ENCODE peak calls at places on chromosomes 6 and 20, in six cellular contexts. S is breast epithelium, C is HepG2, A is BE2C, I is AG04449, N is thyroid gland. V is an unnamed sample.
A peak's percentile ranks its signal among the peaks of the same experiment; 100 is the strongest.

GRCh38 chr6:135030532-135031178 is 24.0 kb downstream of the HBS1L start:
- DNase-seq in S (no peak), C (no peak), A (no peak), I (no peak), N (no peak), V (no peak)

GRCh38 chr20:52974155-52974554 is 2.0 kb downstream of the TSHZ2 start:
- DNase-seq in S (no peak), C (no peak), A (peak; percentile 60), I (no peak), N (no peak), V (no peak)

GRCh38 chr6:56534680-56535419 is 107.8 kb downstream of the DST start:
- DNase-seq in S (no peak), C (no peak), A (no peak), I (no peak), N (no peak), V (no peak)

GRCh38 chr6:144283781-144284473 is 1.2 kb upstream of the UTRN start:
- DNase-seq in S (no peak), C (no peak), A (no peak), I (no peak), N (no peak), V (no peak)

GRCh38 chr6:139904572-139904971 is 530.1 kb upstream of the CITED2 start:
- DNase-seq in S (no peak), C (no peak), A (no peak), I (no peak), N (no peak), V (no peak)

GRCh38 chr6:24495516-24495847 is 713 bp downstream of the ALDH5A1 start:
- DNase-seq in S (peak; percentile 31), C (peak; percentile 84), A (peak; percentile 54), I (no peak), N (peak; percentile 92), V (peak; percentile 70)

GRCh38 chr6:20608371-20608770 is 74.1 kb downstream of the CDKAL1 start:
- DNase-seq in S (no peak), C (no peak), A (no peak), I (no peak), N (no peak), V (no peak)

GRCh38 chr20:4665591-4665990 is 56.1 kb upstream of the PRND start:
- DNase-seq in S (no peak), C (no peak), A (no peak), I (no peak), N (no peak), V (no peak)

GRCh38 chr6:84547341-84547794 is 217.0 kb downstream of the TBX18 start:
- DNase-seq in S (no peak), C (no peak), A (no peak), I (no peak), N (no peak), V (no peak)

GRCh38 chr6:101758338-101758737 is 364.8 kb downstream of the GRIK2 start:
- DNase-seq in S (no peak), C (no peak), A (no peak), I (no peak), N (no peak), V (no peak)

GRCh38 chr20:5570442-5570841 is 179.8 kb upstream of the SHLD1 start:
- DNase-seq in S (no peak), C (no peak), A (no peak), I (no peak), N (no peak), V (no peak)

GRCh38 chr6:14398953-14399352 is 281.4 kb downstream of the CD83 start:
- DNase-seq in S (no peak), C (no peak), A (no peak), I (no peak), N (no peak), V (no peak)

GRCh38 chr20:31590717-31591225 is 14.3 kb upstream of the ID1 start:
- DNase-seq in S (no peak), C (no peak), A (no peak), I (no peak), N (peak; percentile 46), V (no peak)

GRCh38 chr6:303948-304558 is 11.8 kb downstream of the DUSP22 start:
- DNase-seq in S (no peak), C (no peak), A (no peak), I (no peak), N (no peak), V (no peak)

GRCh38 chr6:50849016-50849748 is 30.5 kb downstream of the TFAP2B start:
- DNase-seq in S (no peak), C (no peak), A (peak; percentile 29), I (no peak), N (no peak), V (no peak)

GRCh38 chr20:32685541-32686529 is 12.1 kb upstream of the C20orf203 start:
- DNase-seq in S (no peak), C (peak; percentile 100), A (no peak), I (peak; percentile 83), N (no peak), V (no peak)

GRCh38 chr6:28771401-28772267 is 152.2 kb downstream of the TRIM27 start:
- DNase-seq in S (no peak), C (no peak), A (peak; percentile 43), I (no peak), N (no peak), V (no peak)

GRCh38 chr6:2197177-2197671 is 48.2 kb downstream of the GMDS start:
- DNase-seq in S (no peak), C (no peak), A (no peak), I (no peak), N (no peak), V (no peak)

GRCh38 chr20:44247131-44247571 is at the start of gene GDAP1L1:
- DNase-seq in S (no peak), C (no peak), A (peak; percentile 86), I (no peak), N (peak; percentile 34), V (no peak)

GRCh38 chr6:80545323-80545722 is 438.9 kb downstream of the BCKDHB start:
- DNase-seq in S (no peak), C (no peak), A (no peak), I (no peak), N (no peak), V (no peak)

GRCh38 chr20:36462440-36463211 is 78.7 kb upstream of the MYL9 start:
- DNase-seq in S (no peak), C (no peak), A (peak; percentile 30), I (no peak), N (peak; percentile 88), V (no peak)

GRCh38 chr6:134074151-134074712 is 21.8 kb upstream of the SLC2A12 start:
- DNase-seq in S (no peak), C (peak; percentile 9), A (no peak), I (no peak), N (no peak), V (no peak)

GRCh38 chr20:15475483-15475882 is 1097.8 kb downstream of the KIF16B start:
- DNase-seq in S (no peak), C (no peak), A (peak; percentile 55), I (no peak), N (peak; percentile 52), V (no peak)

GRCh38 chr6:113103618-113104390 is 753.3 kb upstream of the MARCKS start:
- DNase-seq in S (no peak), C (no peak), A (no peak), I (peak; percentile 79), N (no peak), V (no peak)

GRCh38 chr6:150008588-150008987 is 16.7 kb downstream of the RAET1L start:
- DNase-seq in S (no peak), C (no peak), A (peak; percentile 30), I (no peak), N (no peak), V (no peak)

GRCh38 chr6:170031684-170032121 is 259.2 kb downstream of the DLL1 start:
- DNase-seq in S (no peak), C (no peak), A (peak; percentile 1), I (no peak), N (no peak), V (peak; percentile 49)

GRCh38 chr6:119728220-119728750 is 378.7 kb upstream of the MAN1A1 start:
- DNase-seq in S (no peak), C (peak; percentile 24), A (no peak), I (no peak), N (no peak), V (no peak)

GRCh38 chr20:32831982-32832381 is 12.2 kb downstream of the MAPRE1 start:
- DNase-seq in S (no peak), C (no peak), A (no peak), I (no peak), N (no peak), V (no peak)

GRCh38 chr20:37534401-37535157 is 6.9 kb upstream of the BLCAP start:
- DNase-seq in S (peak; percentile 37), C (peak; percentile 83), A (peak; percentile 62), I (no peak), N (peak; percentile 39), V (peak; percentile 64)
- TF ChIP-seq CTCF in S (peak; percentile 84), C (peak; percentile 97), A (peak; percentile 89), I (peak; percentile 71), N (peak; percentile 90), V (peak; percentile 95)

GRCh38 chr6:18823782-18824386 is 436.7 kb downstream of the RNF144B start:
- DNase-seq in S (no peak), C (peak; percentile 33), A (peak; percentile 54), I (no peak), N (peak; percentile 9), V (no peak)

GRCh38 chr6:18820725-18821124 is 433.6 kb downstream of the RNF144B start:
- DNase-seq in S (no peak), C (no peak), A (no peak), I (no peak), N (no peak), V (no peak)
- TF ChIP-seq CTCF in S (no peak), C (no peak), A (no peak), I (no peak), N (no peak), V (no peak)

GRCh38 chr6:46674410-46674809 is 13.3 kb upstream of the TDRD6 start:
- DNase-seq in S (no peak), C (no peak), A (no peak), I (no peak), N (no peak), V (no peak)

GRCh38 chr6:46676604-46677313 is 10.9 kb upstream of the TDRD6 start:
- DNase-seq in S (no peak), C (no peak), A (no peak), I (no peak), N (no peak), V (no peak)

GRCh38 chr6:46677314-46677654 is 10.4 kb upstream of the TDRD6 start:
- DNase-seq in S (no peak), C (peak; percentile 16), A (no peak), I (no peak), N (no peak), V (no peak)
- TF ChIP-seq CTCF in S (no peak), C (peak; percentile 33), A (peak; percentile 39), I (no peak), N (no peak), V (peak; percentile 62)

GRCh38 chr6:127550403-127550802 is 26.6 kb upstream of the C6orf58 start:
- DNase-seq in S (no peak), C (no peak), A (no peak), I (peak; percentile 53), N (no peak), V (no peak)

DNA sequence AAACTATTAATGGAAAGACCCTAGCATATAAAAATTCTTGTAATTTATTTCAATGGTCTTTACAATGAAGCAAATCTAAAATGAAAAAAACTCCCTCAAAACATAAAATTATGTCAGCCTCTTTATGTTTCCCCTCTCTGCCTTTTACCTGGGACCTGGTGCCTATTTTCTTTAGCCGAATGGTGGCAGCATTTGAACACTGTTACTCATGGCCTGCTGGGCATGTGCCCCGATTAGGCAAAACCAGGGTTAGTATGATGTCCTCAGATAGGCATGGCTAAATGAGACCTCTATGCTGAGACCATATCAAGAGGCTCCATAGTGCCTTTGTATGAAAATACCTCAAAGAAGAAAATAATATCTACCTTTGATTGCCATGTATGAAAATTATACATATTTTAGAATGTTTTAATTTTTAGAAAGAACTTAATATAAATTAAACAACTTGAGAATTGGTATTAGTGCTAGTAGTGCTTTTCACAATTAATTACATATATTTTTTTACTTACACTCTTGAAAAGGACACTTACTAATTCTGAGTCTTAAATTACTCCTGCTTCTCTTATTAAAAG is 22.5 kb upstream of the C6orf58 start:
- DNase-seq in S (no peak), C (peak; percentile 46), A (peak; percentile 53), I (no peak), N (peak; percentile 16), V (no peak)
- TF ChIP-seq CTCF in S (no peak), C (peak; percentile 73), A (peak; percentile 75), I (peak; percentile 48), N (peak; percentile 41), V (peak; percentile 67)

V was measured in type B pancreatic cell.